ENCODE peak calls at places on chromosomes 5 and 9, in eight cellular contexts. N, U, O, A, W, R, L and G are unnamed samples.

GRCh38 chr9:13278368-13279246 is 885 bp downstream of the MPDZ start:
- DNase-seq in N (peak), U (peak), O (peak), A (no peak), W (no peak), R (peak), L (peak), G (peak)

GRCh38 chr9:20526500-20527319 is 95.6 kb downstream of the MLLT3 start:
- DNase-seq in N (no peak), U (no peak), O (peak), A (no peak), W (peak), R (peak), L (no peak), G (no peak)

GRCh38 chr5:7321724-7322123 is 74.2 kb upstream of the ADCY2 start:
- DNase-seq in N (no peak), U (no peak), O (no peak), A (no peak), W (peak), R (peak), L (no peak), G (no peak)

GRCh38 chr9:134966697-134967546 is 49.2 kb upstream of the FCN1 start:
- DNase-seq in N (peak), U (no peak), O (no peak), A (no peak), W (no peak), R (no peak), L (no peak), G (no peak)

GRCh38 chr5:61052870-61053269 is 107.9 kb downstream of the NDUFAF2 start:
- DNase-seq in N (no peak), U (no peak), O (peak), A (peak), W (peak), R (peak), L (no peak), G (no peak)

GRCh38 chr9:133115604-133116345 is 5.3 kb downstream of the RALGDS start:
- DNase-seq in N (no peak), U (no peak), O (no peak), A (no peak), W (no peak), R (peak), L (no peak), G (no peak)

GRCh38 chr9:93295031-93295430 is 111.1 kb downstream of the WNK2 start:
- DNase-seq in N (no peak), U (no peak), O (peak), A (no peak), W (no peak), R (no peak), L (no peak), G (peak)

GRCh38 chr5:161685461-161685860 is at the start of gene GABRA6:
- DNase-seq in N (no peak), U (no peak), O (no peak), A (no peak), W (no peak), R (no peak), L (no peak), G (no peak)

GRCh38 chr5:74639538-74640449 is 734 bp downstream of the ENC1 start:
- DNase-seq in N (peak), U (no peak), O (peak), A (no peak), W (no peak), R (no peak), L (peak), G (peak)

GRCh38 chr5:127838661-127839060 is 135.5 kb downstream of the CCDC192 start:
- DNase-seq in N (no peak), U (no peak), O (peak), A (no peak), W (no peak), R (peak), L (no peak), G (no peak)

GRCh38 chr5:137954131-137954879 is 65.0 kb downstream of the PKD2L2 start:
- DNase-seq in N (peak), U (no peak), O (peak), A (no peak), W (peak), R (peak), L (peak), G (no peak)

GRCh38 chr5:65892801-65893200 is 33.6 kb upstream of the ERBIN start:
- DNase-seq in N (no peak), U (no peak), O (no peak), A (no peak), W (no peak), R (no peak), L (no peak), G (no peak)

GRCh38 chr9:2132484-2133082 is 117.4 kb downstream of the SMARCA2 start:
- DNase-seq in N (no peak), U (no peak), O (peak), A (no peak), W (no peak), R (peak), L (no peak), G (no peak)

GRCh38 chr5:78905084-78905938 is 79.8 kb downstream of the ARSB start:
- DNase-seq in N (no peak), U (no peak), O (no peak), A (no peak), W (no peak), R (peak), L (no peak), G (no peak)

GRCh38 chr5:168746893-168747640 is 167.9 kb upstream of the PANK3 start:
- DNase-seq in N (no peak), U (no peak), O (no peak), A (no peak), W (no peak), R (no peak), L (no peak), G (no peak)

GRCh38 chr9:107351382-107352045 is 68.4 kb downstream of the RAD23B start:
- DNase-seq in N (no peak), U (peak), O (no peak), A (no peak), W (no peak), R (no peak), L (no peak), G (no peak)

GRCh38 chr9:113705938-113706519 is 170.1 kb upstream of the ZNF618 start:
- DNase-seq in N (no peak), U (no peak), O (no peak), A (peak), W (no peak), R (no peak), L (no peak), G (no peak)

GRCh38 chr9:96014078-96014477 is 138.6 kb downstream of the ERCC6L2 start:
- DNase-seq in N (no peak), U (no peak), O (no peak), A (no peak), W (no peak), R (no peak), L (no peak), G (peak)

GRCh38 chr9:20662156-20662555 is 21.9 kb upstream of the FOCAD start:
- DNase-seq in N (no peak), U (no peak), O (no peak), A (no peak), W (no peak), R (no peak), L (no peak), G (no peak)

GRCh38 chr5:137938358-137939138 is 49.3 kb downstream of the PKD2L2 start:
- DNase-seq in N (no peak), U (no peak), O (no peak), A (no peak), W (no peak), R (no peak), L (no peak), G (no peak)

GRCh38 chr9:115202960-115203751 is 85.2 kb upstream of the TNC start:
- DNase-seq in N (no peak), U (no peak), O (peak), A (no peak), W (peak), R (peak), L (no peak), G (no peak)

GRCh38 chr5:56075361-56075760 is 80.6 kb upstream of the IL6ST start:
- DNase-seq in N (peak), U (no peak), O (peak), A (no peak), W (no peak), R (peak), L (peak), G (peak)

GRCh38 chr5:122313001-122313402 is 965 bp downstream of the SNCAIP start:
- DNase-seq in N (peak), U (no peak), O (peak), A (no peak), W (no peak), R (peak), L (no peak), G (no peak)

GRCh38 chr5:122310886-122311285 is 1.2 kb upstream of the SNCAIP start:
- DNase-seq in N (peak), U (no peak), O (no peak), A (no peak), W (no peak), R (no peak), L (no peak), G (no peak)

GRCh38 chr5:122312670-122312988 is 592 bp downstream of the SNCAIP start:
- DNase-seq in N (peak), U (no peak), O (peak), A (peak), W (no peak), R (peak), L (no peak), G (peak)

GRCh38 chr5:122311888-122312669 is at the start of gene SNCAIP:
- DNase-seq in N (peak), U (no peak), O (peak), A (peak), W (no peak), R (peak), L (no peak), G (peak)

DNA sequence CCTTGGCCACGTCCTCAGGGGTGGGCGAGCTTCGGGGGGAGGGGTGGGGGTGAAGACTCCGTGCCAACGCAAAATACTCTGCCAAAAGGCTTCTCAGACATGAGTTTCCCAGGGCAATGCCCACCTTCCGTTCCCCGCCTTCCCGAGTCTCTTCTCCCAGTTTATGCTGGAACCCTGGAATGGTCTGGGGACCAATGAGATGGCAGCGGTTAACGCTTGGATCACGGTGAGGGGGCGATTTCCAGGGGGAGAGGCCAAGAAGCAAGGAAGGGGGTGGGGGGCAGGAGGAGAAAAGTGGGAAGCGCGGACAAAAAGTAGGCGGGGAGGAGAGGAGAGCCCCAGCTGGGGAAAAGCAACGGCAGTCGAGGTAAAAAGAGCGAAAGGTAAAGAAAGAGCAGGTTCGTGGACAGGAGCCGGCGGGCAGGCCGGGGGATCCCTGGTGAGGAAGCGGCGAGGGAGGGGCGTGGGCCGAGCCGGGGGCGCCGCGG is 593 bp upstream of the SNCAIP start:
- DNase-seq in N (peak), U (no peak), O (no peak), A (no peak), W (no peak), R (no peak), L (no peak), G (no peak)
- H3K4me3 ChIP-seq in N (peak), U (no peak), O (peak), A (peak), W (peak), R (peak), L (peak), G (peak)

GRCh38 chr5:180829711-180830110 is 27.1 kb upstream of the MGAT1 start:
- DNase-seq in N (no peak), U (no peak), O (no peak), A (no peak), W (no peak), R (no peak), L (no peak), G (no peak)

GRCh38 chr5:180831139-180832080 is 28.8 kb upstream of the MGAT1 start:
- DNase-seq in N (peak), U (peak), O (peak), A (peak), W (peak), R (peak), L (peak), G (peak)

GRCh38 chr5:180830253-180831138 is 27.9 kb upstream of the MGAT1 start:
- DNase-seq in N (peak), U (peak), O (peak), A (peak), W (no peak), R (no peak), L (peak), G (peak)

GRCh38 chr5:180832638-180833068 is 28.4 kb downstream of the ZFP62 start:
- DNase-seq in N (no peak), U (no peak), O (no peak), A (no peak), W (no peak), R (no peak), L (no peak), G (no peak)
- H3K4me3 ChIP-seq in N (peak), U (peak), O (no peak), A (no peak), W (peak), R (no peak), L (peak), G (no peak)

GRCh38 chr9:126617003-126617739 is 3.4 kb downstream of the LMX1B start:
- DNase-seq in N (no peak), U (no peak), O (no peak), A (no peak), W (no peak), R (no peak), L (no peak), G (no peak)

GRCh38 chr9:126618590-126619335 is 5.0 kb downstream of the LMX1B start:
- DNase-seq in N (no peak), U (no peak), O (no peak), A (no peak), W (no peak), R (no peak), L (no peak), G (no peak)

GRCh38 chr9:126619336-126619919 is 5.7 kb downstream of the LMX1B start:
- DNase-seq in N (no peak), U (no peak), O (no peak), A (no peak), W (no peak), R (no peak), L (no peak), G (no peak)

GRCh38 chr9:126617740-126618133 is 4.0 kb downstream of the LMX1B start:
- DNase-seq in N (no peak), U (no peak), O (no peak), A (no peak), W (no peak), R (no peak), L (no peak), G (no peak)

GRCh38 chr9:126618200-126618589 is 4.5 kb downstream of the LMX1B start:
- DNase-seq in N (no peak), U (no peak), O (no peak), A (no peak), W (no peak), R (no peak), L (no peak), G (no peak)
- H3K4me3 ChIP-seq in N (no peak), U (no peak), O (no peak), A (no peak), W (no peak), R (no peak), L (no peak), G (no peak)

GRCh38 chr5:2128696-2129340 is 246.1 kb upstream of the IRX4 start:
- DNase-seq in N (no peak), U (no peak), O (no peak), A (no peak), W (no peak), R (no peak), L (no peak), G (no peak)
- H3K4me3 ChIP-seq in N (no peak), U (no peak), O (no peak), A (no peak), W (no peak), R (no peak), L (peak), G (no peak)

GRCh38 chr9:22217254-22217653 is 208.1 kb upstream of the CDKN2B start:
- DNase-seq in N (no peak), U (no peak), O (no peak), A (no peak), W (no peak), R (no peak), L (no peak), G (no peak)

GRCh38 chr9:22215492-22215891 is 206.4 kb upstream of the CDKN2B start:
- DNase-seq in N (no peak), U (no peak), O (no peak), A (no peak), W (no peak), R (no peak), L (no peak), G (no peak)

GRCh38 chr9:22216730-22217160 is 207.6 kb upstream of the CDKN2B start:
- DNase-seq in N (no peak), U (peak), O (peak), A (no peak), W (no peak), R (peak), L (no peak), G (no peak)

GRCh38 chr9:22214021-22214420 is 204.9 kb upstream of the CDKN2B start:
- DNase-seq in N (no peak), U (no peak), O (peak), A (no peak), W (no peak), R (peak), L (no peak), G (no peak)

DNA sequence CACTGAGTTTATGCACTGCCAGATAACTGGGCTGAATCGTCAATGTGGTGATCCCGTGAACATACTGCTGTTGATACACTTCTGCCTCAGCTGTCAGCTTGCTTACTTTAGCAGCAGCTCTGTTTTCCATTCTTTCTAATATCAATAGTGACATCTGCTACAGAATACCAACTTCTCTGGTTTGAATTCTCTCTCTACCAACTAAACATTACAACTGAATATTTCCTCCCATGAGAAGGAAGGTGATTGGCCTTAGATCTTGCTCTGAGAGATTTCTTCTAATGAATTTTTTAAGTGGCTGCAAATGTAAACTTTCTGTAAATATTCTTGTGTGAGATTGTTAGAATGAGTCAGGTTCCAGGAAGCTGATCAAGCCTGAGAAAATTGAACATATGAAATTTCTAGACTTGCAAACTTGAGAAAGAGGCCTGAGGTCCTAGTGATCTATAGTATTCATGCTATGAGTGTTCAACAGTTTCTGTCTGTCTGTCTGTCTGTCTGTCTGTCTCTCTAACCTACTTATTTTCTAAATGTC is 205.5 kb upstream of the CDKN2B start:
- DNase-seq in N (no peak), U (no peak), O (no peak), A (no peak), W (no peak), R (peak), L (no peak), G (no peak)
- H3K4me3 ChIP-seq in N (no peak), U (no peak), O (no peak), A (no peak), W (no peak), R (no peak), L (no peak), G (no peak)

DNA sequence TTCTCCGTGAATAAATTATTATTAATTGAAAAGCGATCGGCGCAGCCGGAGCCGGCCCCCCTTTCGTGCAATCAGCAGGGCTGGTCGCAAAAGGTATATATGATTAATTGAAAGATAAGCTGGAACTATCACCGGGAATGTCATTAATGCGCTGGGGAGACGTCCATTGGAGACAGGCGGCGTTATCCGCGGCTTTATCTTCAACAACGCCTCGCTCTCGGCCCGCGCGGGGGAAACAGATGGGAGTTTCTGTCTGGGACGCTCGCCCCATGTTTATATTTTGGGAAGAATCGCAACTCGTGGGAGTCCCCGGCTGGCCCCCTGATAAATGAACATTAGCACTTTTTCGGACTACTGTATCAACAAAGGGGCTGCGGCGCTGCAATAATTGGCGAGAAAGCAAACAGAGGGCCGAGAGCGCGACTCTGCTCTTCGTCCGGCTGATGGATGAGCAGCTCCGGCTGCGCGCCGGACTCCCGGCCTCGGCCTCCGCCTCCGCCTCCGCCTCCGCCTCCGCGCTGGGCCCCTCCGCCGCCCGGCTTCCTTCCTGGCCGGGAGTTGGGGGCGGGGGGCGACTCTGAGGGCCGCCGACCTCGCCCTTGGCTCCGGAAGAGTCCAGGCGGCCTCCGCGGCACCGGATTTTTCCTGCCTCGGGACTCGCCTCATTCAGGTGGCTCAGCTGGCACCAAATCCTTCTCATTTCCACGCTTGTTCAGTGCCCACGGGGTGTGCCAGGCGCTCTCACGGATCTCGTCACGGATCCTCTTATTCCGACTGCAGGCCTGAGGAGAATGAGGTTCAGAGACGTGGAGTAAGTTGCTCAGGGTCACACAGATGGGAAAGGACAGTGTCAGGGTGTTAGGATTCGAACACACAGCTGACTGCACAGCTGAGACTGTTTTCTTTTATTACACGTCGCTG is 3.6 kb upstream of the NKX2-5 start:
- DNase-seq in N (no peak), U (no peak), O (no peak), A (peak), W (no peak), R (no peak), L (no peak), G (no peak)
- H3K4me3 ChIP-seq in N (no peak), U (no peak), O (peak), A (peak), W (no peak), R (no peak), L (peak), G (peak)

GRCh38 chr5:58455495-58455894 is 4.4 kb downstream of the PLK2 start:
- DNase-seq in N (no peak), U (no peak), O (no peak), A (no peak), W (no peak), R (no peak), L (no peak), G (no peak)
- H3K4me3 ChIP-seq in N (no peak), U (peak), O (peak), A (no peak), W (peak), R (peak), L (peak), G (no peak)

GRCh38 chr5:80194470-80194869 is 61.4 kb downstream of the SERINC5 start:
- DNase-seq in N (no peak), U (no peak), O (no peak), A (no peak), W (no peak), R (no peak), L (no peak), G (no peak)
- H3K4me3 ChIP-seq in N (no peak), U (no peak), O (no peak), A (no peak), W (no peak), R (no peak), L (no peak), G (no peak)

GRCh38 chr9:123678878-123679329 is 251.0 kb downstream of the DENND1A start:
- DNase-seq in N (no peak), U (no peak), O (no peak), A (no peak), W (peak), R (no peak), L (no peak), G (no peak)
- H3K4me3 ChIP-seq in N (no peak), U (no peak), O (no peak), A (no peak), W (no peak), R (no peak), L (no peak), G (no peak)